ENCODE peak calls at places on chromosomes 3 and 15, in five cellular contexts. W, D, Y, O and G are unnamed samples.

GRCh38 chr3:193869221-193870201 is 266.4 kb upstream of the HES1 start:
- DNase-seq in W (peak; percentile 81), D (no peak), Y (peak; percentile 51), O (no peak), G (no peak)

GRCh38 chr3:111859061-111859973 is at the start of gene PHLDB2:
- DNase-seq in W (peak; percentile 87), D (peak; percentile 67), Y (peak; percentile 87), O (no peak), G (peak; percentile 53)

GRCh38 chr3:172848910-172849309 is 98.4 kb downstream of the ECT2 start:
- DNase-seq in W (peak; percentile 88), D (no peak), Y (no peak), O (no peak), G (no peak)

GRCh38 chr15:63124506-63124905 is 2.8 kb downstream of the LACTB start:
- DNase-seq in W (no peak), D (no peak), Y (no peak), O (no peak), G (no peak)

GRCh38 chr3:104632521-104632920 is 734.2 kb upstream of the ALCAM start:
- DNase-seq in W (peak; percentile 22), D (no peak), Y (no peak), O (no peak), G (no peak)

GRCh38 chr3:177185035-177185574 is 12.2 kb downstream of the TBL1XR1 start:
- DNase-seq in W (no peak), D (no peak), Y (no peak), O (no peak), G (no peak)

GRCh38 chr3:62093025-62093424 is 280.3 kb downstream of the FEZF2 start:
- DNase-seq in W (no peak), D (no peak), Y (no peak), O (no peak), G (no peak)

GRCh38 chr3:38000965-38001455 is 10.4 kb downstream of the VILL start:
- DNase-seq in W (no peak), D (no peak), Y (no peak), O (no peak), G (no peak)

GRCh38 chr3:115943579-115943978 is 320.3 kb downstream of the GAP43 start:
- DNase-seq in W (no peak), D (no peak), Y (no peak), O (no peak), G (no peak)

GRCh38 chr3:33578325-33579180 is 138.3 kb upstream of the UBP1 start:
- DNase-seq in W (peak; percentile 32), D (no peak), Y (no peak), O (no peak), G (no peak)

GRCh38 chr15:67761343-67761742 is 64.0 kb upstream of the SKOR1 start:
- DNase-seq in W (no peak), D (no peak), Y (no peak), O (no peak), G (no peak)

GRCh38 chr3:148315756-148316155 is 381.9 kb upstream of the AGTR1 start:
- DNase-seq in W (no peak), D (no peak), Y (no peak), O (no peak), G (no peak)

GRCh38 chr3:185837409-185837808 is 12.6 kb upstream of the IGF2BP2 start:
- DNase-seq in W (peak; percentile 78), D (no peak), Y (no peak), O (no peak), G (no peak)

GRCh38 chr3:54670269-54671000 is 257.4 kb downstream of the LRTM1 start:
- DNase-seq in W (no peak), D (no peak), Y (no peak), O (no peak), G (no peak)

GRCh38 chr3:39577541-39577940 is 110.1 kb downstream of the MOBP start:
- DNase-seq in W (no peak), D (no peak), Y (no peak), O (no peak), G (no peak)

GRCh38 chr15:38878026-38878425 is 313.4 kb upstream of the RASGRP1 start:
- DNase-seq in W (no peak), D (no peak), Y (no peak), O (no peak), G (no peak)

GRCh38 chr15:80286055-80286454 is 34.0 kb upstream of the CTXND1 start:
- DNase-seq in W (no peak), D (no peak), Y (no peak), O (no peak), G (no peak)

DNA sequence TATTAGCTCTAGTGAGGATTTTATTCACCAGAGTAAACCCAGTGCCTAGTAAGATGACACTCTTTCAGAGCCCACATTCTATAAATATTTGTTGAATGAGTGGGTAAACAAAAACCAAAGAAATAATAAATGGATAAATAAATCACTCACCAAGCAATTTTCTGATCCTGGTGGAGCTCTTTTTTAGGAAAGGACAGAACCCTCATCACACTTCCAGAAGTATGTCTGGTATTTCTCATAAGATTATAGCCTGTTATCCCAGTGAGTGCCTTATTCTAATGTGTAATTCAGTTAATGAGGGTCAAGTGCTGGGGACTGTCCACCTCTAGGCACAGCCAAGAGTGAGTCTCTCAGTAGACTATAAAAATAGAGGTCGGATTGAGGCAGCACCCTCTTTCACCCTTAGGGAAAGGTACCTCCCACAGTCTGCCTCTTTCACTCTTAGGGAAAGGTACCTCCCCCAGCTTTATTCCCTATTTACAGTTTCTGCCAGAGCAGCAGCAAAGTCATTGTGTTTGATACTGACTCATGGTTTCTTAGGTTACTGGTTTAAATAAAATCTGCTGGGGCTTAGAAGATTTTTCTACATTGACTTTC is 144.9 kb downstream of the STAC start:
- DNase-seq in W (peak; percentile 35), D (no peak), Y (no peak), O (no peak), G (no peak)
- H3K27ac ChIP-seq in W (peak overlapping the region; percentile 49), D (no peak overlapping the region), Y (no peak overlapping the region), O (no peak overlapping the region), G (no peak overlapping the region)

DNA sequence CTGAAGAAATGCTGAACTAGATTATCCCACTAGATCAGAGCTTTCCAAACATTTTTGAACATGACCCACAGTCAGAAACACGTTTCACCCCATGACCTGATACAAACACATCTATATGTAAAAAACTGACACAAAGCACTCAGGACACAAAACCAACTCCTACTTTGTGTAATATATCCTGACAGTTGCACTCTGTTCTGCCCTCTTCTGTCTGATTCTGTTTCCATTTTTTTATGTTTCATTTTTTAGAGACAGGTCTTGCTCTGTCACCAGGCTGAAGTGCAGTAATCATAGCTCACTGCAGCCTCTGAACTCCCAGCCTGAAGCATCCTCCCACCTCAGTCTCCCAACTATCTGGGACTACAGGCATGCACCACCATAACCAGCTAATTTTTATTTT is 15.8 kb upstream of the RFTN1 start:
- DNase-seq in W (no peak), D (no peak), Y (no peak), O (no peak), G (no peak)
- H3K4me1 ChIP-seq in W (peaks cover 15% of the 10 kb centered on the region), D (no peaks in the 10 kb centered on the region), Y (peaks cover 12% of the 10 kb centered on the region), O (no peaks in the 10 kb centered on the region), G (no peaks in the 10 kb centered on the region)

DNA sequence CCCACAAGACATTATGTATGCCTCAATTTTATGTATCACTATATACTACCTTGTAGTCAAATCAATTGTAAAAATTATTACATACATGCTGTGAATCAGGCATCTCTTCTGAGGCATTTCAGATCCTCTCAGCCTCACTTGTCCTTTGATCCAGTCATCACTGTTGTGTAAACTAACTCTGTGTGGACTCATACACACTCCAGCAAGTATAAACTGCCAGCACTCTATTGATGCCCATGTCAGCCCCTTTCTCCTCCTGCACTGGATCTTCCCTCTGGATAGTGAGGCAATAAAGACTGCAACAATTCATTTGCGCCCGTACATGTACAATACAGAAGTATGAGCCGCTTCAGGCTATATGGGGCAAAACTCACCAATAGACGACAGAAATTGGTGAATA is 364.7 kb upstream of the TGFBR2 start:
- DNase-seq in W (no peak), D (no peak), Y (no peak), O (no peak), G (no peak)
- H3K27ac ChIP-seq in W (no peak overlapping the region), D (no peak overlapping the region), Y (no peak overlapping the region), O (no peak overlapping the region), G (no peak overlapping the region)

DNA sequence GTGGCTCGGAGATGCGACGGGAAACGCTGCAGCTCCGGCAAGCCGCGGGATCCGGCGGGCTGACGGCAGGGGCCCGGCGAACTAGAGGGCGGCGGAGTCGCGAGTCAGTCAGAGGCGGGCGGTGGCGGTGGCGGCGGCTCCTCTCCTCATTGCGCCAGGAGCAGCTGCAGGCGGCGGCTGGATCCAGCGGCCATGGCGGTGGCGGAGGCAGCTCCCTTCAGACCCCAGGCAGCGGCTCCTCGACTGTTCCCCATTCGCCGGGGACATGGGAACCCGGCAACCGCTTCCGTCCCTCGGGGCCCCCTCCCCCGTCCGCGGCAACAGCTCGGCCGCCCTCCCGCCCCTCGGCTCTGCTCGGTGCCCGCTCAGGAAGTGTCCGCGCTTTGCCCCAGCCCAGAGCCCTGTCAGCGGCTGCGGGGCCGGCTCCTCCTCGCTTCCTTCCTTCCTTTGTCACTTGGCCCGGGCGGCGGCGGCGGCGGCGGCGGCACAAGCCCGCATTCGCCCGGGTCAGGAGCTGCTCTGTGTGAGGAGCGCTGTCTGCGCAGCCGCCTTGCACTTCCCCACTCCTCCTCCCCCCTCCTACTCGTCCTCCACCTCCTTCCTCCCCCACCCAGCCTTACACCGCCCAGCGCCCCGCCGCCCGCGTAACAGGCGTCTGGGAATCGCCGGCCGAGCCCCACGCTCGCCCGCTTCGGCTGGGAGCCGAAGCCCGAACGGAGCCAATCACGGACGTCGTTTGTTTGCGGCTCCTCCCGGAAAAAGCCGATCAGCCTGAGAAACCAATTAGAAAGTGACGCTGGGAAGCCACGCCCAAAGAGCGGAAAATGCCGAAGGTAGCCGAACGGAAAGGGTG is at the start of gene GSK3B:
- DNase-seq in W (no peak), D (peak; percentile 80), Y (peak; percentile 98), O (peak; percentile 99), G (peak; percentile 69)
- H3K4me1 ChIP-seq in W (peaks cover 27% of the 10 kb centered on the region), D (peaks cover 41% of the 10 kb centered on the region), Y (peaks cover 44% of the 10 kb centered on the region), O (peaks cover 14% of the 10 kb centered on the region), G (peaks cover 16% of the 10 kb centered on the region)

DNA sequence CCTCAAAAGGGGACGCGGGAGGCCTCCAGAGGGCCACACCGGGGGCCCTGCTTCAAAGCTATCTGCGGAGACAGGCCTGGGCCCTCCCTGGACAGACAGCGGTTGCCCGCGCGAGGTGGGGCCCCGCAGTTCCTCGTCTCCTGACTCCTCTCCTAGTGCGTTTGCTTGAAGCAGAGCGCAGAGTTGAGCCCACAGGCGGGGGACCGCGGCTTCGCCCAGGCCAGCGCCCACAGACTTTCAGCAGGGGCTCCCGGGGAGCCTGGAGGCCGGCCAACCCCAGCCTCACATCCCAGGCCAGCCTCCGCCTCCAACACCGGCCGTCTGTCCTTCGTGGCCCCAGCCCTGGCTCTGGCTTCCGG is 540 bp upstream of the ADAMTS7 start:
- DNase-seq in W (peak; percentile 40), D (no peak), Y (peak; percentile 45), O (no peak), G (no peak)
- H3K27ac ChIP-seq in W (peak overlapping the region; percentile 53), D (no peak overlapping the region), Y (peak overlapping the region; percentile 82), O (peak overlapping the region; percentile 76), G (no peak overlapping the region)

GRCh38 chr3:150411971-150412370 is 3.9 kb downstream of the TSC22D2 start:
- DNase-seq in W (peak; percentile 63), D (no peak), Y (no peak), O (no peak), G (no peak)
- H3K4me1 ChIP-seq in W (peaks cover 35% of the 10 kb centered on the region), D (peaks cover 62% of the 10 kb centered on the region), Y (peaks cover 55% of the 10 kb centered on the region), O (peaks cover 7% of the 10 kb centered on the region), G (peaks cover 8% of the 10 kb centered on the region)